ENCODE peak calls at places on chromosomes 6 and 20, in ten cellular contexts. One of them, this sample, is unnamed.

GRCh38 chr6:168118935-168119334 is 39.9 kb upstream of the FRMD1 start:
- DNase-seq in CD4-positive, alpha-beta memory T cell: no peak
- DNase-seq in activated effector memory CD4-positive, alpha-beta T cell treated with anti-CD3 and anti-CD28 coated beads, Interleukin-2, amount 50 U/mL, for 16 hours: no peak
- DNase-seq in H54: no peak
- DNase-seq in ovary: peak; percentile 6
- DNase-seq in lower lobe of right lung: no peak
- DNase-seq in activated CD4-positive, alpha-beta memory T cell treated with anti-CD3 and anti-CD28 coated beads for 36 hours: no peak
- DNase-seq in tibial nerve: no peak
- DNase-seq in activated CD8-positive, alpha-beta memory T cell treated with anti-CD3 and anti-CD28 coated beads, Interleukin-2, amount 10 ng/mL, durations not matched to agents 7 days and 5 days: peak; percentile 14
- DNase-seq in thoracic aorta: no peak
- DNase-seq in this sample: no peak

GRCh38 chr6:88575536-88575935 is 387.9 kb downstream of the RNGTT start:
- DNase-seq in CD4-positive, alpha-beta memory T cell: no peak
- DNase-seq in activated effector memory CD4-positive, alpha-beta T cell treated with anti-CD3 and anti-CD28 coated beads, Interleukin-2, amount 50 U/mL, for 16 hours: no peak
- DNase-seq in H54: no peak
- DNase-seq in ovary: no peak
- DNase-seq in lower lobe of right lung: no peak
- DNase-seq in activated CD4-positive, alpha-beta memory T cell treated with anti-CD3 and anti-CD28 coated beads for 36 hours: no peak
- DNase-seq in tibial nerve: no peak
- DNase-seq in activated CD8-positive, alpha-beta memory T cell treated with anti-CD3 and anti-CD28 coated beads, Interleukin-2, amount 10 ng/mL, durations not matched to agents 7 days and 5 days: no peak
- DNase-seq in thoracic aorta: no peak
- DNase-seq in this sample: no peak

GRCh38 chr6:108764580-108764950 is 83.7 kb upstream of the ARMC2 start:
- DNase-seq in CD4-positive, alpha-beta memory T cell: no peak
- DNase-seq in activated effector memory CD4-positive, alpha-beta T cell treated with anti-CD3 and anti-CD28 coated beads, Interleukin-2, amount 50 U/mL, for 16 hours: no peak
- DNase-seq in H54: no peak
- DNase-seq in ovary: no peak
- DNase-seq in lower lobe of right lung: no peak
- DNase-seq in activated CD4-positive, alpha-beta memory T cell treated with anti-CD3 and anti-CD28 coated beads for 36 hours: no peak
- DNase-seq in tibial nerve: peak; percentile 3
- DNase-seq in activated CD8-positive, alpha-beta memory T cell treated with anti-CD3 and anti-CD28 coated beads, Interleukin-2, amount 10 ng/mL, durations not matched to agents 7 days and 5 days: no peak
- DNase-seq in thoracic aorta: no peak
- DNase-seq in this sample: no peak

GRCh38 chr20:23752019-23752418 is 1.3 kb upstream of the CST1 start:
- DNase-seq in CD4-positive, alpha-beta memory T cell: no peak
- DNase-seq in activated effector memory CD4-positive, alpha-beta T cell treated with anti-CD3 and anti-CD28 coated beads, Interleukin-2, amount 50 U/mL, for 16 hours: no peak
- DNase-seq in H54: no peak
- DNase-seq in ovary: no peak
- DNase-seq in lower lobe of right lung: no peak
- DNase-seq in activated CD4-positive, alpha-beta memory T cell treated with anti-CD3 and anti-CD28 coated beads for 36 hours: no peak
- DNase-seq in tibial nerve: no peak
- DNase-seq in activated CD8-positive, alpha-beta memory T cell treated with anti-CD3 and anti-CD28 coated beads, Interleukin-2, amount 10 ng/mL, durations not matched to agents 7 days and 5 days: peak; percentile 27
- DNase-seq in thoracic aorta: no peak
- DNase-seq in this sample: no peak

GRCh38 chr6:170535002-170535401 is 18.1 kb downstream of the PSMB1 start:
- DNase-seq in CD4-positive, alpha-beta memory T cell: no peak
- DNase-seq in activated effector memory CD4-positive, alpha-beta T cell treated with anti-CD3 and anti-CD28 coated beads, Interleukin-2, amount 50 U/mL, for 16 hours: no peak
- DNase-seq in H54: no peak
- DNase-seq in ovary: no peak
- DNase-seq in lower lobe of right lung: no peak
- DNase-seq in activated CD4-positive, alpha-beta memory T cell treated with anti-CD3 and anti-CD28 coated beads for 36 hours: no peak
- DNase-seq in tibial nerve: no peak
- DNase-seq in activated CD8-positive, alpha-beta memory T cell treated with anti-CD3 and anti-CD28 coated beads, Interleukin-2, amount 10 ng/mL, durations not matched to agents 7 days and 5 days: no peak
- DNase-seq in thoracic aorta: no peak
- DNase-seq in this sample: no peak

GRCh38 chr20:32057785-32058184 is 5.7 kb downstream of the HCK start:
- DNase-seq in CD4-positive, alpha-beta memory T cell: no peak
- DNase-seq in activated effector memory CD4-positive, alpha-beta T cell treated with anti-CD3 and anti-CD28 coated beads, Interleukin-2, amount 50 U/mL, for 16 hours: no peak
- DNase-seq in H54: no peak
- DNase-seq in ovary: no peak
- DNase-seq in lower lobe of right lung: no peak
- DNase-seq in activated CD4-positive, alpha-beta memory T cell treated with anti-CD3 and anti-CD28 coated beads for 36 hours: no peak
- DNase-seq in tibial nerve: no peak
- DNase-seq in activated CD8-positive, alpha-beta memory T cell treated with anti-CD3 and anti-CD28 coated beads, Interleukin-2, amount 10 ng/mL, durations not matched to agents 7 days and 5 days: no peak
- DNase-seq in thoracic aorta: no peak
- DNase-seq in this sample: no peak

GRCh38 chr20:49570828-49571552 is 3.1 kb upstream of the PTGIS start:
- DNase-seq in CD4-positive, alpha-beta memory T cell: no peak
- DNase-seq in activated effector memory CD4-positive, alpha-beta T cell treated with anti-CD3 and anti-CD28 coated beads, Interleukin-2, amount 50 U/mL, for 16 hours: peak; percentile 14
- DNase-seq in H54: no peak
- DNase-seq in ovary: no peak
- DNase-seq in lower lobe of right lung: no peak
- DNase-seq in activated CD4-positive, alpha-beta memory T cell treated with anti-CD3 and anti-CD28 coated beads for 36 hours: no peak
- DNase-seq in tibial nerve: no peak
- DNase-seq in activated CD8-positive, alpha-beta memory T cell treated with anti-CD3 and anti-CD28 coated beads, Interleukin-2, amount 10 ng/mL, durations not matched to agents 7 days and 5 days: no peak
- DNase-seq in thoracic aorta: no peak
- DNase-seq in this sample: no peak

GRCh38 chr6:28747631-28748157 is 176.1 kb downstream of the TRIM27 start:
- DNase-seq in CD4-positive, alpha-beta memory T cell: no peak
- DNase-seq in activated effector memory CD4-positive, alpha-beta T cell treated with anti-CD3 and anti-CD28 coated beads, Interleukin-2, amount 50 U/mL, for 16 hours: no peak
- DNase-seq in H54: no peak
- DNase-seq in ovary: peak; percentile 50
- DNase-seq in lower lobe of right lung: no peak
- DNase-seq in activated CD4-positive, alpha-beta memory T cell treated with anti-CD3 and anti-CD28 coated beads for 36 hours: no peak
- DNase-seq in tibial nerve: no peak
- DNase-seq in activated CD8-positive, alpha-beta memory T cell treated with anti-CD3 and anti-CD28 coated beads, Interleukin-2, amount 10 ng/mL, durations not matched to agents 7 days and 5 days: no peak
- DNase-seq in thoracic aorta: no peak
- DNase-seq in this sample: no peak

GRCh38 chr20:32112862-32113261 is 3.3 kb downstream of the TM9SF4 start:
- DNase-seq in CD4-positive, alpha-beta memory T cell: no peak
- DNase-seq in activated effector memory CD4-positive, alpha-beta T cell treated with anti-CD3 and anti-CD28 coated beads, Interleukin-2, amount 50 U/mL, for 16 hours: no peak
- DNase-seq in H54: no peak
- DNase-seq in ovary: no peak
- DNase-seq in lower lobe of right lung: peak; percentile 75
- DNase-seq in activated CD4-positive, alpha-beta memory T cell treated with anti-CD3 and anti-CD28 coated beads for 36 hours: peak; percentile 42
- DNase-seq in tibial nerve: peak; percentile 40
- DNase-seq in activated CD8-positive, alpha-beta memory T cell treated with anti-CD3 and anti-CD28 coated beads, Interleukin-2, amount 10 ng/mL, durations not matched to agents 7 days and 5 days: no peak
- DNase-seq in thoracic aorta: no peak
- DNase-seq in this sample: no peak

GRCh38 chr20:5128886-5129285 is 2.1 kb downstream of the CDS2 start:
- DNase-seq in CD4-positive, alpha-beta memory T cell: no peak
- DNase-seq in activated effector memory CD4-positive, alpha-beta T cell treated with anti-CD3 and anti-CD28 coated beads, Interleukin-2, amount 50 U/mL, for 16 hours: no peak
- DNase-seq in H54: no peak
- DNase-seq in ovary: no peak
- DNase-seq in lower lobe of right lung: no peak
- DNase-seq in activated CD4-positive, alpha-beta memory T cell treated with anti-CD3 and anti-CD28 coated beads for 36 hours: no peak
- DNase-seq in tibial nerve: no peak
- DNase-seq in activated CD8-positive, alpha-beta memory T cell treated with anti-CD3 and anti-CD28 coated beads, Interleukin-2, amount 10 ng/mL, durations not matched to agents 7 days and 5 days: no peak
- DNase-seq in thoracic aorta: no peak
- DNase-seq in this sample: no peak

GRCh38 chr6:2429460-2429859 is 184.1 kb upstream of the GMDS start:
- DNase-seq in CD4-positive, alpha-beta memory T cell: no peak
- DNase-seq in activated effector memory CD4-positive, alpha-beta T cell treated with anti-CD3 and anti-CD28 coated beads, Interleukin-2, amount 50 U/mL, for 16 hours: no peak
- DNase-seq in H54: no peak
- DNase-seq in ovary: no peak
- DNase-seq in lower lobe of right lung: no peak
- DNase-seq in activated CD4-positive, alpha-beta memory T cell treated with anti-CD3 and anti-CD28 coated beads for 36 hours: no peak
- DNase-seq in tibial nerve: no peak
- DNase-seq in activated CD8-positive, alpha-beta memory T cell treated with anti-CD3 and anti-CD28 coated beads, Interleukin-2, amount 10 ng/mL, durations not matched to agents 7 days and 5 days: no peak
- DNase-seq in thoracic aorta: no peak
- DNase-seq in this sample: no peak

GRCh38 chr6:109045423-109046012 is 49.1 kb downstream of the SESN1 start:
- DNase-seq in CD4-positive, alpha-beta memory T cell: no peak
- DNase-seq in activated effector memory CD4-positive, alpha-beta T cell treated with anti-CD3 and anti-CD28 coated beads, Interleukin-2, amount 50 U/mL, for 16 hours: no peak
- DNase-seq in H54: no peak
- DNase-seq in ovary: no peak
- DNase-seq in lower lobe of right lung: no peak
- DNase-seq in activated CD4-positive, alpha-beta memory T cell treated with anti-CD3 and anti-CD28 coated beads for 36 hours: no peak
- DNase-seq in tibial nerve: no peak
- DNase-seq in activated CD8-positive, alpha-beta memory T cell treated with anti-CD3 and anti-CD28 coated beads, Interleukin-2, amount 10 ng/mL, durations not matched to agents 7 days and 5 days: no peak
- DNase-seq in thoracic aorta: no peak
- DNase-seq in this sample: no peak

GRCh38 chr6:135627092-135627715 is 129.7 kb upstream of the AHI1 start:
- DNase-seq in CD4-positive, alpha-beta memory T cell: no peak
- DNase-seq in activated effector memory CD4-positive, alpha-beta T cell treated with anti-CD3 and anti-CD28 coated beads, Interleukin-2, amount 50 U/mL, for 16 hours: no peak
- DNase-seq in H54: no peak
- DNase-seq in ovary: no peak
- DNase-seq in lower lobe of right lung: no peak
- DNase-seq in activated CD4-positive, alpha-beta memory T cell treated with anti-CD3 and anti-CD28 coated beads for 36 hours: no peak
- DNase-seq in tibial nerve: no peak
- DNase-seq in activated CD8-positive, alpha-beta memory T cell treated with anti-CD3 and anti-CD28 coated beads, Interleukin-2, amount 10 ng/mL, durations not matched to agents 7 days and 5 days: no peak
- DNase-seq in thoracic aorta: no peak
- DNase-seq in this sample: no peak

GRCh38 chr20:25308671-25309394 is 60.9 kb downstream of the PYGB start:
- DNase-seq in CD4-positive, alpha-beta memory T cell: no peak
- DNase-seq in activated effector memory CD4-positive, alpha-beta T cell treated with anti-CD3 and anti-CD28 coated beads, Interleukin-2, amount 50 U/mL, for 16 hours: no peak
- DNase-seq in H54: peak; percentile 76
- DNase-seq in ovary: peak; percentile 35
- DNase-seq in lower lobe of right lung: peak; percentile 49
- DNase-seq in activated CD4-positive, alpha-beta memory T cell treated with anti-CD3 and anti-CD28 coated beads for 36 hours: peak; percentile 30
- DNase-seq in tibial nerve: no peak
- DNase-seq in activated CD8-positive, alpha-beta memory T cell treated with anti-CD3 and anti-CD28 coated beads, Interleukin-2, amount 10 ng/mL, durations not matched to agents 7 days and 5 days: no peak
- DNase-seq in thoracic aorta: no peak
- DNase-seq in this sample: no peak

GRCh38 chr6:1726341-1726763 is 116.6 kb downstream of the FOXC1 start:
- DNase-seq in CD4-positive, alpha-beta memory T cell: no peak
- DNase-seq in activated effector memory CD4-positive, alpha-beta T cell treated with anti-CD3 and anti-CD28 coated beads, Interleukin-2, amount 50 U/mL, for 16 hours: no peak
- DNase-seq in H54: no peak
- DNase-seq in ovary: no peak
- DNase-seq in lower lobe of right lung: no peak
- DNase-seq in activated CD4-positive, alpha-beta memory T cell treated with anti-CD3 and anti-CD28 coated beads for 36 hours: no peak
- DNase-seq in tibial nerve: no peak
- DNase-seq in activated CD8-positive, alpha-beta memory T cell treated with anti-CD3 and anti-CD28 coated beads, Interleukin-2, amount 10 ng/mL, durations not matched to agents 7 days and 5 days: no peak
- DNase-seq in thoracic aorta: no peak
- DNase-seq in this sample: no peak

GRCh38 chr6:7904654-7905319 is 5.8 kb downstream of the TXNDC5 start:
- DNase-seq in CD4-positive, alpha-beta memory T cell: no peak
- DNase-seq in activated effector memory CD4-positive, alpha-beta T cell treated with anti-CD3 and anti-CD28 coated beads, Interleukin-2, amount 50 U/mL, for 16 hours: no peak
- DNase-seq in H54: no peak
- DNase-seq in ovary: no peak
- DNase-seq in lower lobe of right lung: no peak
- DNase-seq in activated CD4-positive, alpha-beta memory T cell treated with anti-CD3 and anti-CD28 coated beads for 36 hours: no peak
- DNase-seq in tibial nerve: no peak
- DNase-seq in activated CD8-positive, alpha-beta memory T cell treated with anti-CD3 and anti-CD28 coated beads, Interleukin-2, amount 10 ng/mL, durations not matched to agents 7 days and 5 days: peak; percentile 27
- DNase-seq in thoracic aorta: no peak
- DNase-seq in this sample: no peak

This sample was measured in heart right ventricle.